ENCODE peak calls at places on chromosomes 5 and 9, in five cellular contexts. L is neural crest cell, F is heart left ventricle, S is natural killer cell, I is endodermal cell. H is an unnamed sample.

GRCh38 chr9:69976165-69976564 is 67.5 kb upstream of the MAMDC2 start:
- DNase-seq in S (no peak), F (no peak), L (no peak), I (no peak), H (no peak)

GRCh38 chr5:132776932-132777208 is 169 bp downstream of the SEPTIN8 start:
- DNase-seq in F (peak; percentile 21), I (no peak), S (no peak), L (no peak), H (no peak)

GRCh38 chr5:103216137-103216536 is 42.4 kb upstream of the MACIR start:
- DNase-seq in S (no peak), F (no peak), L (no peak), I (no peak), H (no peak)

GRCh38 chr9:134027561-134027960 is 2.3 kb downstream of the BRD3OS start:
- DNase-seq in S (no peak), F (no peak), L (no peak), I (no peak), H (no peak)

GRCh38 chr9:5832543-5833529 is at the start of gene ERMP1:
- DNase-seq in S (peak; percentile 88), L (peak; percentile 92), F (peak; percentile 90), I (peak; percentile 97), H (peak; percentile 88)

GRCh38 chr5:125046838-125047237 is 300.4 kb upstream of the ZNF608 start:
- DNase-seq in L (no peak), I (no peak), F (no peak), S (no peak), H (no peak)

GRCh38 chr9:124694394-124695279 is 76.5 kb downstream of the NR6A1 start:
- DNase-seq in I (no peak), L (no peak), F (no peak), S (no peak), H (no peak)

GRCh38 chr9:98085955-98086354 is 29.4 kb downstream of the NANS start:
- DNase-seq in S (no peak), F (no peak), L (no peak), I (peak; percentile 82), H (no peak)

GRCh38 chr9:13113201-13113600 is 166.3 kb downstream of the MPDZ start:
- DNase-seq in I (no peak), F (no peak), L (no peak), S (no peak), H (no peak)

GRCh38 chr9:98775831-98776441 is 20.4 kb downstream of the ANKS6 start:
- DNase-seq in S (no peak), I (peak; percentile 88), F (no peak), L (peak; percentile 62), H (peak; percentile 76)

GRCh38 chr9:86772289-86772982 is 174.9 kb downstream of the GAS1 start:
- DNase-seq in I (no peak), S (no peak), F (no peak), L (no peak), H (no peak)

GRCh38 chr5:126877011-126877410 is 100.1 kb downstream of the LMNB1 start:
- DNase-seq in I (no peak), S (no peak), F (no peak), L (no peak), H (no peak)

GRCh38 chr5:102540251-102540812 is 41.5 kb upstream of the SLCO6A1 start:
- DNase-seq in F (no peak), L (no peak), I (no peak), S (no peak), H (no peak)

GRCh38 chr9:86721843-86722705 is 225.2 kb downstream of the GAS1 start:
- DNase-seq in S (no peak), F (peak; percentile 59), L (no peak), I (no peak), H (no peak)

GRCh38 chr5:92979716-92980115 is 601.3 kb downstream of the NR2F1-AS1 start:
- DNase-seq in I (no peak), L (peak; percentile 50), S (no peak), F (no peak), H (no peak)

GRCh38 chr9:117869287-117869686 is 165.1 kb downstream of the TLR4 start:
- DNase-seq in I (no peak), S (no peak), L (no peak), F (no peak), H (no peak)
- TF ChIP-seq CTCF in I (peak; percentile 50), S (no peak), L (no peak), F (no peak), H (no peak)

GRCh38 chr5:151917931-151918330 is 6.7 kb downstream of the GLRA1 start:
- DNase-seq in F (no peak), S (no peak), I (no peak), L (peak; percentile 9), H (no peak)

GRCh38 chr5:151925396-151925750 is 722 bp upstream of the GLRA1 start:
- DNase-seq in I (no peak), F (no peak), S (no peak), L (no peak), H (peak; percentile 12)

GRCh38 chr5:151926186-151926585 is 1.5 kb upstream of the GLRA1 start:
- DNase-seq in S (no peak), I (no peak), L (no peak), F (no peak), H (no peak)

GRCh38 chr5:151924564-151925395 is at the start of gene GLRA1:
- DNase-seq in F (peak; percentile 49), S (peak; percentile 32), I (peak; percentile 93), L (peak; percentile 79), H (peak; percentile 9)

GRCh38 chr5:151923865-151924264 is 786 bp downstream of the GLRA1 start:
- DNase-seq in F (no peak), S (no peak), L (no peak), I (peak; percentile 83), H (peak; percentile 45)
- TF ChIP-seq CTCF in F (no peak), S (no peak), L (peak; percentile 57), I (peak; percentile 78), H (peak; percentile 70)

GRCh38 chr9:77807295-77807694 is 159.2 kb upstream of the GNA14 start:
- DNase-seq in I (no peak), L (no peak), F (no peak), S (no peak), H (no peak)
- TF ChIP-seq CTCF in I (no peak), L (no peak), F (no peak), S (no peak), H (no peak)

GRCh38 chr9:136109351-136110081 is 9.2 kb downstream of the TMEM250 start:
- DNase-seq in S (peak; percentile 83), L (peak; percentile 48), F (peak; percentile 93), I (peak; percentile 94), H (peak; percentile 98)
- TF ChIP-seq CTCF in S (no peak), L (no peak), F (no peak), I (no peak), H (no peak)

GRCh38 chr5:81301221-81302015 is at the start of gene ZCCHC9:
- DNase-seq in I (peak; percentile 96), L (peak; percentile 81), S (peak; percentile 90), F (peak; percentile 93), H (peak; percentile 95)
- TF ChIP-seq CTCF in I (peak; percentile 50), L (peak; percentile 41), S (no peak), F (no peak), H (peak; percentile 40)

GRCh38 chr5:58988938-58989337 is 406.1 kb downstream of the RAB3C start:
- DNase-seq in I (no peak), L (no peak), S (no peak), F (no peak), H (no peak)
- TF ChIP-seq CTCF in I (peak; percentile 53), L (peak; percentile 31), S (no peak), F (no peak), H (peak; percentile 9)

GRCh38 chr5:171596391-171596878 is 177.0 kb downstream of the FGF18 start:
- DNase-seq in F (peak; percentile 82), L (no peak), S (no peak), I (peak; percentile 86), H (no peak)
- TF ChIP-seq CTCF in F (no peak), L (no peak), S (no peak), I (peak; percentile 58), H (no peak)